ENCODE peak calls at places on chromosomes 13 and 19, in seven cellular contexts. K, D, R, S, V, Q and F are unnamed samples.

GRCh38 chr13:33509642-33510229 is 224.2 kb upstream of the STARD13 start:
- DNase-seq in K (peak; percentile 9), D (no peak), R (no peak), S (peak; percentile 34), V (no peak), Q (no peak), F (no peak)

GRCh38 chr13:85638265-85638664 is 161.0 kb downstream of the SLITRK6 start:
- DNase-seq in K (no peak), D (no peak), R (no peak), S (no peak), V (no peak), Q (no peak), F (no peak)

GRCh38 chr13:31038834-31039552 is 106.5 kb downstream of the TEX26 start:
- DNase-seq in K (no peak), D (no peak), R (no peak), S (no peak), V (no peak), Q (no peak), F (no peak)

GRCh38 chr13:41597348-41598041 is 140.1 kb downstream of the RGCC start:
- DNase-seq in K (no peak), D (no peak), R (no peak), S (peak; percentile 69), V (no peak), Q (no peak), F (peak; percentile 83)

GRCh38 chr13:43780666-43781065 is 6.1 kb downstream of the ENOX1 start:
- DNase-seq in K (no peak), D (no peak), R (no peak), S (no peak), V (no peak), Q (no peak), F (no peak)

GRCh38 chr13:101127741-101128353 is 288.5 kb downstream of the NALCN start:
- DNase-seq in K (peak; percentile 73), D (no peak), R (no peak), S (peak; percentile 65), V (no peak), Q (peak; percentile 6), F (peak; percentile 61)

GRCh38 chr19:21202865-21203494 is 61.1 kb downstream of the ZNF431 start:
- DNase-seq in K (peak; percentile 65), D (no peak), R (peak; percentile 9), S (peak; percentile 60), V (peak; percentile 13), Q (peak; percentile 10), F (peak; percentile 37)

GRCh38 chr13:93309886-93310520 is 83.4 kb downstream of the GPC6 start:
- DNase-seq in K (peak; percentile 29), D (no peak), R (no peak), S (peak; percentile 89), V (peak; percentile 6), Q (no peak), F (peak; percentile 75)

GRCh38 chr13:50911937-50912624 is 2.5 kb downstream of the RNASEH2B start:
- DNase-seq in K (peak; percentile 93), D (peak; percentile 80), R (peak; percentile 89), S (peak; percentile 82), V (peak; percentile 94), Q (peak; percentile 58), F (peak; percentile 72)

GRCh38 chr13:34357435-34358232 is 539.7 kb downstream of the RFC3 start:
- DNase-seq in K (peak; percentile 3), D (no peak), R (no peak), S (peak; percentile 80), V (no peak), Q (no peak), F (peak; percentile 77)

GRCh38 chr19:14167013-14167593 is 30.7 kb upstream of the ASF1B start:
- DNase-seq in K (no peak), D (no peak), R (no peak), S (no peak), V (no peak), Q (no peak), F (no peak)

GRCh38 chr19:15428956-15429824 is 10.4 kb upstream of the AKAP8L start:
- DNase-seq in K (no peak), D (no peak), R (no peak), S (no peak), V (no peak), Q (no peak), F (no peak)

GRCh38 chr13:100306444-100306999 is 217.6 kb downstream of the PCCA start:
- DNase-seq in K (no peak), D (no peak), R (no peak), S (no peak), V (no peak), Q (no peak), F (no peak)

GRCh38 chr13:44759723-44760360 is 183.7 kb upstream of the TSC22D1 start:
- DNase-seq in K (no peak), D (no peak), R (no peak), S (peak; percentile 83), V (no peak), Q (no peak), F (peak; percentile 74)

GRCh38 chr19:32916969-32917611 is 47.5 kb upstream of the SLC7A9 start:
- DNase-seq in K (no peak), D (no peak), R (no peak), S (no peak), V (no peak), Q (no peak), F (no peak)